ENCODE peak calls at places on chromosomes 16 and 17, in nine cellular contexts. N is AG09319, S is OCI-LY7, G is BE2C, H is MCF 10A, I is H9, X is right atrium auricular region, J is adrenal gland, C is Calu3. A is an unnamed sample.

GRCh38 chr16:3099732-3100499 is 822 bp upstream of the ZSCAN10 start:
- DNase-seq in N (peak), S (peak), G (peak), H (peak), I (peak), X (peak), J (peak), C (peak), A (peak)

GRCh38 chr17:63993368-63993990 is 4.7 kb upstream of the PRR29 start:
- DNase-seq in N (no peak), S (peak), G (no peak), H (no peak), I (peak), X (no peak), J (no peak), C (no peak), A (no peak)

GRCh38 chr16:50273888-50274770 is 7.8 kb downstream of the ADCY7 start:
- DNase-seq in N (no peak), S (peak), G (peak), H (no peak), I (no peak), X (no peak), J (no peak), C (no peak), A (no peak)

GRCh38 chr16:4052801-4053662 is 63.2 kb downstream of the ADCY9 start:
- DNase-seq in N (peak), S (no peak), G (no peak), H (peak), I (no peak), X (peak), J (peak), C (peak), A (no peak)

GRCh38 chr17:76197911-76198310 is 42.4 kb downstream of the RNF157 start:
- DNase-seq in N (no peak), S (no peak), G (peak), H (no peak), I (no peak), X (no peak), J (no peak), C (no peak), A (no peak)

GRCh38 chr17:81483085-81483861 is 29.3 kb downstream of the ACTG1 start:
- DNase-seq in N (no peak), S (peak), G (no peak), H (no peak), I (peak), X (no peak), J (no peak), C (no peak), A (peak)

GRCh38 chr17:17447264-17447663 is 29.5 kb upstream of the MED9 start:
- DNase-seq in N (no peak), S (no peak), G (no peak), H (no peak), I (no peak), X (no peak), J (peak), C (no peak), A (no peak)

GRCh38 chr17:59812139-59812538 is 80.6 kb downstream of the TUBD1 start:
- DNase-seq in N (no peak), S (no peak), G (no peak), H (no peak), I (no peak), X (no peak), J (no peak), C (no peak), A (no peak)

GRCh38 chr17:16937431-16937830 is 34.5 kb downstream of the TNFRSF13B start:
- DNase-seq in N (no peak), S (no peak), G (no peak), H (no peak), I (no peak), X (no peak), J (peak), C (no peak), A (no peak)

GRCh38 chr17:80774643-80775281 is 216.9 kb upstream of the CHMP6 start:
- DNase-seq in N (no peak), S (peak), G (peak), H (no peak), I (peak), X (no peak), J (peak), C (no peak), A (no peak)

GRCh38 chr16:78996806-78997205 is 603.7 kb downstream of the MAF start:
- DNase-seq in N (no peak), S (no peak), G (no peak), H (no peak), I (no peak), X (no peak), J (no peak), C (no peak), A (no peak)

GRCh38 chr16:67207116-67207856 is 8.4 kb downstream of the ELMO3 start:
- DNase-seq in N (no peak), S (no peak), G (peak), H (peak), I (no peak), X (no peak), J (no peak), C (no peak), A (no peak)

GRCh38 chr16:2085669-2086068 is 37.9 kb downstream of the TSC2 start:
- DNase-seq in N (no peak), S (no peak), G (peak), H (peak), I (no peak), X (no peak), J (no peak), C (no peak), A (no peak)

GRCh38 chr17:8020251-8020650 is 17.8 kb downstream of the GUCY2D start:
- DNase-seq in N (no peak), S (no peak), G (no peak), H (no peak), I (no peak), X (no peak), J (no peak), C (no peak), A (no peak)

GRCh38 chr16:21264226-21265036 is 13.7 kb downstream of the CRYM start:
- DNase-seq in N (no peak), S (no peak), G (no peak), H (no peak), I (no peak), X (no peak), J (no peak), C (no peak), A (no peak)

GRCh38 chr17:77442976-77443742 is 302.4 kb downstream of the SEC14L1 start:
- DNase-seq in N (no peak), S (no peak), G (no peak), H (no peak), I (no peak), X (no peak), J (no peak), C (no peak), A (no peak)

GRCh38 chr16:84672276-84673202 is 24.2 kb downstream of the KLHL36 start:
- DNase-seq in N (peak), S (peak), G (peak), H (peak), I (peak), X (peak), J (peak), C (peak), A (peak)

GRCh38 chr17:28345420-28346198 is 10.0 kb downstream of the TNFAIP1 start:
- DNase-seq in N (no peak), S (no peak), G (no peak), H (no peak), I (no peak), X (no peak), J (peak), C (no peak), A (no peak)

GRCh38 chr17:22102177-22102576 is 409.9 kb downstream of the KCNJ18 start:
- DNase-seq in N (no peak), S (no peak), G (no peak), H (no peak), I (no peak), X (no peak), J (no peak), C (no peak), A (no peak)

GRCh38 chr16:1929105-1929504 is 10.9 kb upstream of the HS3ST6 start:
- DNase-seq in N (peak), S (peak), G (peak), H (no peak), I (no peak), X (no peak), J (no peak), C (no peak), A (no peak)

GRCh38 chr16:29779474-29779873 is 1.4 kb downstream of the ZG16 start:
- DNase-seq in N (no peak), S (no peak), G (no peak), H (peak), I (peak), X (no peak), J (no peak), C (peak), A (no peak)

GRCh38 chr16:55495616-55496289 is 13.1 kb upstream of the LPCAT2 start:
- DNase-seq in N (peak), S (no peak), G (no peak), H (peak), I (peak), X (no peak), J (peak), C (no peak), A (no peak)

GRCh38 chr17:79808763-79809529 is 12.1 kb upstream of the CBX8 start:
- DNase-seq in N (no peak), S (peak), G (no peak), H (peak), I (peak), X (no peak), J (no peak), C (peak), A (no peak)

GRCh38 chr16:3118204-3118790 is 5.9 kb downstream of the ZNF205 start:
- DNase-seq in N (no peak), S (no peak), G (no peak), H (no peak), I (no peak), X (no peak), J (no peak), C (no peak), A (no peak)

DNA sequence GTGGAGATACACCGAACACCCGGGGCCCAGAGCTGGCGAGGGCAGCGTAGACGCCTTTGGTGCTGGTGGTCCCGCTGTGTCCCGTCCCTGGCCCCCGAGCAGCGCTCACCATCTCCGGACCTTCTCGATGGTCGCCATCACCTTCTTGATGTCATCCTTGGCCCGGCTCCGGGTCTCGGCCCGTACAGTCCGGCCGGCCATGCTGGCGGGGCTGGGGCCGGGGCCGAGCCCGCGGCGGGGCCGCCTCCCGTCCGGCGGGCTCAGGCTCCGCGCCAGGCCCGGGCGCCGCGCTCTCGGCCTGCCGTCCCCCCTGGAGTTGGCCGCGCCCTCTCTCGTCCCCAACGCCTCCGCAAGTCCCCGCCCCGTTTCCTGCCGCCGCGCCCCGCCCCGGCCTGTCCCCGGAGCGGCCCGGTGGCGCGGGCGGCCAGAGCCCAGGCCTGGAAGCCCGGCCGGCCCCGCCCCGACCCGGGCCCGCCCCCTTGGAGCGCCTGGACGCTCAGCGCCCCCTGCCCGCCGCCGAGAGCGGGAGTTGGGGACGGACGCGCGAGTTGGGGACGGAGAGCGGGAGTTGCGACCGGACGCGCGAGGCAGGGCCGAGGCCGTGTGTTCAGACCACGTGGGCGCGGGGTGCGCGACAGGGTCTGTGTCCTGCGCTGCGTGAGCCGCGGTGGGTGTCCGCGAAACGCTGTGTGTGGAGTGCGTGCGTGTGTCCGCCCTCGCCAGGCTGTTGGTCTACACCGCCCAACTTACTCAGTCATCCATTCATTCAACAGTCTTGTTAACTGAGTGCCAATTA is at the start of gene BCL7C:
- DNase-seq in N (peak), S (peak), G (peak), H (peak), I (peak), X (peak), J (peak), C (peak), A (peak)
- TF ChIP-seq CTCF in N (peak), S (peak), G (peak), H (peak), I (peak), X (peak), J (peak), C (peak), A (peak)

GRCh38 chr16:17245727-17246576 is 224.8 kb downstream of the XYLT1 start:
- DNase-seq in N (no peak), S (no peak), G (no peak), H (no peak), I (no peak), X (no peak), J (no peak), C (no peak), A (no peak)

GRCh38 chr16:17252064-17252463 is 218.7 kb downstream of the XYLT1 start:
- DNase-seq in N (no peak), S (peak), G (no peak), H (no peak), I (no peak), X (no peak), J (no peak), C (no peak), A (no peak)

GRCh38 chr16:17246974-17247718 is 223.6 kb downstream of the XYLT1 start:
- DNase-seq in N (no peak), S (no peak), G (no peak), H (no peak), I (no peak), X (no peak), J (no peak), C (no peak), A (no peak)

GRCh38 chr16:17246577-17246885 is 224.2 kb downstream of the XYLT1 start:
- DNase-seq in N (no peak), S (no peak), G (no peak), H (no peak), I (no peak), X (no peak), J (no peak), C (no peak), A (no peak)

GRCh38 chr16:17251496-17251895 is 219.3 kb downstream of the XYLT1 start:
- DNase-seq in N (no peak), S (peak), G (no peak), H (no peak), I (no peak), X (no peak), J (no peak), C (no peak), A (no peak)
- TF ChIP-seq CTCF in N (no peak), S (peak), G (no peak), H (no peak), I (peak), X (no peak), J (no peak), C (no peak), A (no peak)

GRCh38 chr16:27678955-27679354 is 129.0 kb downstream of the KATNIP start:
- DNase-seq in N (no peak), S (no peak), G (no peak), H (no peak), I (no peak), X (no peak), J (no peak), C (no peak), A (no peak)

GRCh38 chr16:27679899-27680298 is 130.0 kb downstream of the KATNIP start:
- DNase-seq in N (no peak), S (no peak), G (no peak), H (no peak), I (no peak), X (no peak), J (no peak), C (no peak), A (no peak)

GRCh38 chr16:27676807-27677206 is 126.9 kb downstream of the KATNIP start:
- DNase-seq in N (no peak), S (no peak), G (no peak), H (no peak), I (no peak), X (no peak), J (no peak), C (no peak), A (no peak)

GRCh38 chr16:27681681-27682080 is 131.7 kb downstream of the KATNIP start:
- DNase-seq in N (no peak), S (no peak), G (no peak), H (no peak), I (no peak), X (no peak), J (no peak), C (no peak), A (no peak)

DNA sequence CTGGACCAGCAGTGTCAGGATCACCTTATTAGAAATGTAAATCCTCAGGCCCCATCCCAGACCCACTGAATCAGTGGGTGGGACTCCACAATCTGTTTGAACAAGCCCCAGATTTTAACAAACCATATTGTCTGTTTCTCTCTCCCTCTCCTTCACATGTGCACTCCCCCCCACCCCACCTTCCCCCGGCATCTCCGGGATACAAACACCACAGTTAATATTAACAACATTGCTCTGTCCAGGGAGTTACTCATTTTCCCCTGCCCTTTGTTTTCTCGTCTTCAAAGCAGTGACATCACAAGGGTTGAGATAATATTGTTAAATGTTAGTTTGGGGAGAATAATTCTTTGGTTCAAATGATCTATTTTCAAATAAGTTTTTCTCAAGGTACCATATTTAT is 127.4 kb downstream of the KATNIP start:
- DNase-seq in N (no peak), S (no peak), G (no peak), H (no peak), I (no peak), X (no peak), J (no peak), C (no peak), A (no peak)
- TF ChIP-seq CTCF in N (no peak), S (no peak), G (no peak), H (no peak), I (no peak), X (no peak), J (no peak), C (no peak), A (no peak)

DNA sequence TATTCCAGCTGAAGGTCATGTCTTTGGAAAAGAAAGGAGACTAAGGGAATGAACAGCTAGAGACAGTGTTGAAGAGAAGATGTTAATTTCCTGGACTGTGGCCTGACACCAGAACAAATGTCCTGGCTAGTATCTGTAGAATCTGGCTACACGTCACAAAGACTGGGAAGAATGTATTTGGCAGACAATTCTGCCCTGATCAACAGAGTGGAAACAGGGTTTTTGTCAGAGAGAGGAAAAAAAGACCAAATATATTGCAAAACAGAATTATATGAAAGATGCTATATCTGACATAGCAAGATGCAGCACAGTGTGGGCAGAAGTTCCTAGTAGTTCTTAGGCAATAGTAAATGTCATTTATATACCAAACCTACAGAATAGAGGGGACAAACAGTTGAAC is 17.0 kb upstream of the ANKFN1 start:
- DNase-seq in N (no peak), S (no peak), G (no peak), H (no peak), I (no peak), X (no peak), J (no peak), C (no peak), A (no peak)
- TF ChIP-seq CTCF in N (no peak), S (no peak), G (no peak), H (no peak), I (no peak), X (no peak), J (no peak), C (no peak), A (no peak)

A was measured in neural crest cell.